ENCODE peak calls at places on chromosomes 16 and 17, in five cellular contexts. A is epithelial cell of proximal tubule; Z is activated CD8-positive, alpha-beta memory T cell treated with anti-CD3 and anti-CD28 coated beads for 48 hours; I is pancreas; J is midbrain. Y is an unnamed sample.

GRCh38 chr17:18117974-18118632 is 9.5 kb downstream of the MYO15A start:
- DNase-seq in A (no peak), Z (no peak), I (no peak), J (no peak), Y (no peak)

GRCh38 chr17:72838581-72838980 is 253.9 kb downstream of the SLC39A11 start:
- DNase-seq in A (no peak), Z (no peak), I (no peak), J (no peak), Y (no peak)

GRCh38 chr17:3963214-3964201 is 729 bp downstream of the ATP2A3 start:
- DNase-seq in A (no peak), Z (no peak), I (no peak), J (no peak), Y (no peak)

GRCh38 chr17:76451480-76451879 is 1.5 kb downstream of the UBE2O start:
- DNase-seq in A (no peak), Z (no peak), I (no peak), J (no peak), Y (no peak)

GRCh38 chr17:37447641-37448040 is 41.0 kb downstream of the TADA2A start:
- DNase-seq in A (no peak), Z (no peak), I (no peak), J (no peak), Y (no peak)

GRCh38 chr16:75011634-75012307 is 12.9 kb downstream of the ZNRF1 start:
- DNase-seq in A (peak), Z (peak), I (no peak), J (no peak), Y (peak)

GRCh38 chr16:27547134-27547533 is 2.6 kb downstream of the GTF3C1 start:
- DNase-seq in A (no peak), Z (no peak), I (no peak), J (no peak), Y (peak)

GRCh38 chr17:1002771-1003555 is 6.0 kb downstream of the TIMM22 start:
- DNase-seq in A (no peak), Z (no peak), I (no peak), J (peak), Y (no peak)

GRCh38 chr16:86357303-86357702 is 153.0 kb upstream of the FOXF1 start:
- DNase-seq in A (no peak), Z (no peak), I (no peak), J (no peak), Y (no peak)

GRCh38 chr17:51496378-51496777 is 236.0 kb downstream of the UTP18 start:
- DNase-seq in A (no peak), Z (no peak), I (no peak), J (no peak), Y (no peak)

GRCh38 chr16:4660454-4661007 is 32.8 kb upstream of the NUDT16L1 start:
- DNase-seq in A (no peak), Z (peak), I (no peak), J (peak), Y (peak)

GRCh38 chr17:51200295-51200694 is 34.1 kb downstream of the NME2 start:
- DNase-seq in A (no peak), Z (no peak), I (no peak), J (no peak), Y (no peak)

GRCh38 chr17:64270885-64271284 is 7.8 kb upstream of the TEX2 start:
- DNase-seq in A (no peak), Z (no peak), I (no peak), J (no peak), Y (no peak)

GRCh38 chr17:77899494-77899893 is 59.0 kb upstream of the TNRC6C start:
- DNase-seq in A (no peak), Z (no peak), I (no peak), J (no peak), Y (no peak)

GRCh38 chr17:55116440-55116914 is 147.9 kb downstream of the STXBP4 start:
- DNase-seq in A (no peak), Z (no peak), I (no peak), J (no peak), Y (no peak)

GRCh38 chr16:11586375-11586855 is 304 bp downstream of the LITAF start:
- DNase-seq in A (no peak), Z (no peak), I (no peak), J (no peak), Y (no peak)

GRCh38 chr16:77943770-77944169 is 78.6 kb upstream of the CLEC3A start:
- DNase-seq in A (no peak), Z (no peak), I (no peak), J (no peak), Y (no peak)

GRCh38 chr16:56478228-56479049 is 27.1 kb downstream of the OGFOD1 start:
- DNase-seq in A (no peak), Z (no peak), I (no peak), J (no peak), Y (no peak)

GRCh38 chr17:7781467-7781866 is 52.5 kb upstream of the KDM6B start:
- DNase-seq in A (peak), Z (no peak), I (no peak), J (no peak), Y (no peak)

GRCh38 chr16:74309789-74310781 is 13.5 kb downstream of the PSMD7 start:
- DNase-seq in A (no peak), Z (no peak), I (no peak), J (peak), Y (no peak)

GRCh38 chr16:15493416-15494181 is 59.2 kb downstream of the BMERB1 start:
- DNase-seq in A (no peak), Z (no peak), I (no peak), J (no peak), Y (no peak)

GRCh38 chr16:67441289-67441753 is 10.4 kb downstream of the HSD11B2 start:
- DNase-seq in A (no peak), Z (no peak), I (peak), J (peak), Y (no peak)

GRCh38 chr17:41284043-41284442 is 8.5 kb downstream of the KRTAP9-7 start:
- DNase-seq in A (no peak), Z (no peak), I (no peak), J (no peak), Y (peak)

GRCh38 chr16:30561212-30561816 is 3.1 kb upstream of the ZNF764 start:
- DNase-seq in A (no peak), Z (no peak), I (no peak), J (no peak), Y (no peak)

GRCh38 chr17:12918132-12918531 is 99.7 kb downstream of the ELAC2 start:
- DNase-seq in A (no peak), Z (no peak), I (no peak), J (no peak), Y (no peak)

GRCh38 chr17:6643460-6644125 is 2.7 kb downstream of the TXNDC17 start:
- DNase-seq in A (no peak), Z (no peak), I (no peak), J (no peak), Y (peak)

GRCh38 chr16:10584956-10585561 is 4.7 kb upstream of the EMP2 start:
- DNase-seq in A (no peak), Z (no peak), I (no peak), J (no peak), Y (no peak)

GRCh38 chr17:58402047-58402446 is 15.3 kb downstream of the RNF43 start:
- DNase-seq in A (no peak), Z (no peak), I (no peak), J (no peak), Y (peak)

GRCh38 chr16:72384651-72385050 is 212.7 kb upstream of the PMFBP1 start:
- DNase-seq in A (no peak), Z (no peak), I (no peak), J (no peak), Y (no peak)

GRCh38 chr17:3535253-3535995 is 22.2 kb downstream of the TRPV3 start:
- DNase-seq in A (no peak), Z (peak), I (peak), J (peak), Y (no peak)

GRCh38 chr17:32516450-32516849 is 29.7 kb downstream of the CDK5R1 start:
- DNase-seq in A (no peak), Z (no peak), I (no peak), J (no peak), Y (no peak)

GRCh38 chr16:9099131-9099625 is 7.7 kb downstream of the HAPSTR1 start:
- DNase-seq in A (no peak), Z (no peak), I (no peak), J (no peak), Y (no peak)

GRCh38 chr17:20852541-20853370 is 190.1 kb downstream of the USP22 start:
- DNase-seq in A (no peak), Z (no peak), I (no peak), J (peak), Y (no peak)

Y was measured in NCI-H226.